ENCODE peak calls at places on chromosomes 5 and 9, in four cellular contexts. X is IMR-90, U is prostate gland, A is Peyer's patch. H is an unnamed sample.

GRCh38 chr9:92517046-92517445 is 18.7 kb downstream of the ECM2 start:
- DNase-seq in X (no peak), A (no peak), U (no peak), H (no peak)

GRCh38 chr9:3330792-3331420 is 194.9 kb downstream of the RFX3 start:
- DNase-seq in U (no peak), X (peak; percentile 82), A (no peak), H (peak; percentile 97)

GRCh38 chr5:96124589-96124988 is 162.9 kb upstream of the ELL2 start:
- DNase-seq in U (no peak), X (peak; percentile 46), A (no peak), H (peak; percentile 88)

GRCh38 chr5:178431777-178432155 is 158.4 kb downstream of the COL23A1 start:
- DNase-seq in X (peak; percentile 5), U (no peak), A (no peak), H (no peak)

GRCh38 chr9:123329329-123329955 is 26.6 kb upstream of the CRB2 start:
- DNase-seq in U (peak; percentile 55), X (no peak), A (no peak), H (peak; percentile 42)

GRCh38 chr5:146103594-146103993 is 1.8 kb downstream of the PLAC8L1 start:
- DNase-seq in U (no peak), A (no peak), X (no peak), H (peak; percentile 86)

GRCh38 chr5:103834216-103834615 is 271.6 kb upstream of the NUDT12 start:
- DNase-seq in U (no peak), A (no peak), X (no peak), H (no peak)

GRCh38 chr5:44952376-44952775 is 143.6 kb downstream of the MRPS30 start:
- DNase-seq in X (peak; percentile 15), U (no peak), A (no peak), H (peak; percentile 40)

GRCh38 chr9:21096901-21097255 is 19.1 kb upstream of the IFNB1 start:
- DNase-seq in A (no peak), U (no peak), X (no peak), H (no peak)

GRCh38 chr5:29077451-29077850 is 2039.1 kb upstream of the CDH9 start:
- DNase-seq in X (no peak), U (no peak), A (no peak), H (peak; percentile 13)

GRCh38 chr5:53037141-53037859 is 48.1 kb downstream of the ITGA2 start:
- DNase-seq in A (no peak), X (peak; percentile 78), U (no peak), H (peak; percentile 98)

GRCh38 chr5:72951850-72952468 is 3.9 kb upstream of the FCHO2 start:
- DNase-seq in U (peak; percentile 40), A (no peak), X (peak; percentile 78), H (peak; percentile 95)

GRCh38 chr5:152542741-152543140 is 137.7 kb upstream of the NMUR2 start:
- DNase-seq in X (no peak), A (no peak), U (no peak), H (peak; percentile 23)

GRCh38 chr5:74251106-74252032 is 389.2 kb downstream of the ENC1 start:
- DNase-seq in U (peak; percentile 59), X (peak; percentile 96), A (no peak), H (peak; percentile 100)

GRCh38 chr5:103743455-103743854 is 180.9 kb upstream of the NUDT12 start:
- DNase-seq in X (no peak), U (no peak), A (no peak), H (no peak)

GRCh38 chr9:34154052-34154451 is 24.8 kb upstream of the UBAP1 start:
- DNase-seq in A (no peak), U (no peak), X (no peak), H (no peak)

GRCh38 chr9:113999256-114000062 is 78.6 kb downstream of the AMBP start:
- DNase-seq in A (no peak), U (peak; percentile 42), X (no peak), H (no peak)

GRCh38 chr9:14345586-14346237 is 31.8 kb upstream of the NFIB start:
- DNase-seq in X (no peak), U (no peak), A (no peak), H (no peak)

GRCh38 chr9:14348241-14349140 is 34.5 kb upstream of the NFIB start:
- DNase-seq in X (no peak), A (no peak), U (no peak), H (peak; percentile 12)

GRCh38 chr9:14346301-14346721 is 32.4 kb upstream of the NFIB start:
- DNase-seq in A (no peak), U (no peak), X (no peak), H (no peak)

GRCh38 chr9:14347408-14348224 is 33.7 kb upstream of the NFIB start:
- DNase-seq in U (no peak), X (no peak), A (no peak), H (peak; percentile 28)

GRCh38 chr9:14346826-14347407 is 33.0 kb upstream of the NFIB start:
- DNase-seq in X (no peak), A (no peak), U (no peak), H (no peak)
- H3K4me3 ChIP-seq in X (no peak overlapping the region), A (peak overlapping the region; percentile 24), U (peak overlapping the region; percentile 45), H (peak overlapping the region; percentile 46)

GRCh38 chr5:51345106-51345505 is 38.1 kb upstream of the ISL1 start:
- DNase-seq in X (no peak), A (no peak), U (no peak), H (peak; percentile 43)

GRCh38 chr5:51347157-51347556 is 36.1 kb upstream of the ISL1 start:
- DNase-seq in X (no peak), A (no peak), U (no peak), H (peak; percentile 39)

GRCh38 chr5:51347704-51348103 is 35.5 kb upstream of the ISL1 start:
- DNase-seq in X (no peak), U (no peak), A (no peak), H (peak; percentile 15)
- TF ChIP-seq CTCF in X (no peak), U (no peak), A (no peak), H (no peak)

GRCh38 chr5:168216989-168217388 is 74.5 kb upstream of the WWC1 start:
- DNase-seq in A (no peak), U (no peak), X (no peak), H (no peak)

GRCh38 chr5:168217497-168217896 is 73.9 kb upstream of the WWC1 start:
- DNase-seq in U (no peak), X (no peak), A (no peak), H (no peak)

GRCh38 chr5:168214886-168215285 is 76.6 kb upstream of the WWC1 start:
- DNase-seq in X (no peak), A (no peak), U (no peak), H (no peak)

GRCh38 chr5:168214071-168214470 is 77.4 kb upstream of the WWC1 start:
- DNase-seq in U (no peak), A (no peak), X (no peak), H (no peak)

DNA sequence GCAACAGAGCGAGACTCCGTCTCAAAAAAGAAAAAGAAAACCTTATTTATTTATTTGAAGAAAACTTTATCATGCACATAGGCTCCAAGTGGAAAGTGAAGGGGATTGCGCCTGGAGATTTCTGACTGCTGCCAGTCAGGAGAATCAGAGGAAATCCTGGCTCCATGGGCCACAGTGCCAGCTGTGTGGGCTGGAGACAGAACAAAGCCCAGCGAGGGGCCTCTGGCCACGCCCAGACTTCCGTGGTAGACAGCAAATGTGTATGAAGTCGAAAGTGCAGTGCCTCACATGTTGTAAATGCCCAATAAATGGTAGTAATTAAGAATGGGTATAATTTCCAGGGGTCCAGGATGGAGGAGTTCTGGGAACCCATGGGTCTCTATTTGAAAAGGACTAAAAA is 75.8 kb upstream of the WWC1 start:
- DNase-seq in X (no peak), U (no peak), A (no peak), H (no peak)
- H3K27me3 ChIP-seq in X (no peaks in the 10 kb centered on the region), U (no peaks in the 10 kb centered on the region), A (no peaks in the 10 kb centered on the region), H (no peaks in the 10 kb centered on the region)

DNA sequence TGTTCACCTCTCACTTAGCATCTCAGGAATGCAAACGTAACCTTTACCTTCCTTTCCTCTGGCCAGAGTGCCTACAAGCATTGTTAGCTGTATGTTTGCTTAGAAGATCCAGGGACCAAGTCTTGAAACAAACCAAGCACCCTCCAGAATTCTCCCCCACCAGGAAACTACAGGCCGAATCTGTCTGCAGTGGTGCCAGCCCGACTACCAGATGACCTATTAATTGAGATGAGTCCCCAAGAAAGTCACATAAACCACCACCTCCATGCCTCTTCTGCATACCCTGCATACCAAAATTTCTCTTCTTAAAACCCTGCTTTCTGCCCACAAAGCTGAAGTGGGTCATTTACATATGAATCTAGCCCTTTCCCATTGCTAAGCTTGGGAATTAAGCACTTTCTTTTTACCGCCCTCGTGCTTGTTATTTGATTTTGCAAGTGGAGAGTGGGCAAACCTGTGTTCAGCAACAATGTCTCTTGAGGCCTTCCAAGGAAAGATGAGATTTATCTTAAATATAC is 1239.1 kb downstream of the CDH12 start:
- DNase-seq in X (no peak), U (no peak), A (no peak), H (no peak)
- H3K4me3 ChIP-seq in X (no peak overlapping the region), U (no peak overlapping the region), A (no peak overlapping the region), H (no peak overlapping the region)